ENCODE peak calls at places on chromosome 5, in five cellular contexts. S, J, V, L and U are unnamed samples.

GRCh38 chr5:50440651-50441478 is at the start of gene EMB:
- DNase-seq in S (peak), J (peak), V (peak), L (peak), U (peak)

GRCh38 chr5:104179057-104179456 is 616.5 kb upstream of the NUDT12 start:
- DNase-seq in S (peak), J (no peak), V (no peak), L (peak), U (peak)

GRCh38 chr5:13217636-13218035 is 726.9 kb downstream of the DNAH5 start:
- DNase-seq in S (no peak), J (no peak), V (no peak), L (no peak), U (no peak)

GRCh38 chr5:36403601-36404311 is 102.1 kb upstream of the RANBP3L start:
- DNase-seq in S (no peak), J (no peak), V (no peak), L (peak), U (no peak)

GRCh38 chr5:114903767-114904166 is 265.9 kb downstream of the TRIM36 start:
- DNase-seq in S (no peak), J (no peak), V (no peak), L (no peak), U (no peak)

GRCh38 chr5:153960269-153961215 is 78.2 kb downstream of the FAM114A2 start:
- DNase-seq in S (no peak), J (no peak), V (no peak), L (no peak), U (no peak)

GRCh38 chr5:151005187-151005974 is 15.0 kb upstream of the GPX3 start:
- DNase-seq in S (no peak), J (no peak), V (no peak), L (peak), U (no peak)

GRCh38 chr5:41252036-41252435 is 38.7 kb upstream of the C6 start:
- DNase-seq in S (no peak), J (no peak), V (no peak), L (no peak), U (no peak)

GRCh38 chr5:152523964-152524363 is 118.9 kb upstream of the NMUR2 start:
- DNase-seq in S (no peak), J (no peak), V (no peak), L (no peak), U (peak)

GRCh38 chr5:174482549-174482948 is 241.8 kb upstream of the MSX2 start:
- DNase-seq in S (no peak), J (no peak), V (no peak), L (no peak), U (no peak)

GRCh38 chr5:175657593-175658271 is at the start of gene HRH2:
- DNase-seq in S (no peak), J (peak), V (no peak), L (peak), U (no peak)

GRCh38 chr5:91419571-91420537 is 36.7 kb upstream of the ARRDC3 start:
- DNase-seq in S (peak), J (peak), V (peak), L (peak), U (peak)

GRCh38 chr5:31237159-31237558 is 43.7 kb downstream of the CDH6 start:
- DNase-seq in S (no peak), J (no peak), V (no peak), L (no peak), U (peak)

GRCh38 chr5:138035605-138036537 is 3.0 kb upstream of the FAM13B start:
- DNase-seq in S (peak), J (peak), V (peak), L (peak), U (peak)

GRCh38 chr5:177336112-177336511 is 15.4 kb downstream of the LMAN2 start:
- DNase-seq in S (peak), J (no peak), V (no peak), L (no peak), U (no peak)

GRCh38 chr5:34656700-34657549 is 797 bp downstream of the RAI14 start:
- DNase-seq in S (no peak), J (no peak), V (no peak), L (peak), U (no peak)

GRCh38 chr5:3994635-3995034 is 399.0 kb downstream of the IRX1 start:
- DNase-seq in S (no peak), J (no peak), V (no peak), L (no peak), U (no peak)

GRCh38 chr5:133831506-133832224 is 136.8 kb downstream of the C5orf15 start:
- DNase-seq in S (no peak), J (no peak), V (no peak), L (no peak), U (peak)

GRCh38 chr5:78808380-78808779 is 159.8 kb upstream of the LHFPL2 start:
- DNase-seq in S (no peak), J (no peak), V (no peak), L (no peak), U (no peak)